ENCODE peak calls at places on chromosomes 13 and 19, in six cellular contexts. Q, H, T, F, B and A are unnamed samples.

GRCh38 chr13:32737111-32737571 is 150.9 kb downstream of the PDS5B start:
- DNase-seq in B (peak), F (no peak), H (no peak), Q (no peak), T (no peak), A (peak)

GRCh38 chr19:29831041-29831548 is 19.3 kb downstream of the CCNE1 start:
- DNase-seq in T (no peak), Q (no peak), F (no peak), H (peak), B (no peak), A (no peak)

GRCh38 chr13:84917252-84917878 is 881.9 kb downstream of the SLITRK6 start:
- DNase-seq in B (no peak), Q (peak), T (peak), F (no peak), H (no peak), A (no peak)

GRCh38 chr19:38394488-38394887 is 6.0 kb downstream of the SPRED3 start:
- DNase-seq in B (no peak), H (peak), Q (no peak), T (no peak), F (peak), A (no peak)

GRCh38 chr19:30227071-30227621 is 145.0 kb upstream of the ZNF536 start:
- DNase-seq in Q (no peak), F (peak), B (no peak), T (peak), H (no peak), A (no peak)

GRCh38 chr13:72383646-72384045 is 343.8 kb downstream of the MZT1 start:
- DNase-seq in B (no peak), H (no peak), F (no peak), T (no peak), Q (no peak), A (no peak)

GRCh38 chr13:48412881-48413351 is at the start of gene LPAR6:
- DNase-seq in Q (peak), H (peak), F (no peak), T (no peak), B (peak), A (no peak)

GRCh38 chr13:79060216-79060615 is 345.8 kb downstream of the RBM26 start:
- DNase-seq in Q (no peak), F (no peak), B (no peak), H (no peak), T (no peak), A (no peak)

GRCh38 chr19:27828781-27829275 is 1384.1 kb downstream of the UQCRFS1 start:
- DNase-seq in B (peak), F (no peak), H (no peak), Q (no peak), T (no peak), A (no peak)

GRCh38 chr13:113901231-113901630 is 37.4 kb upstream of the GAS6 start:
- DNase-seq in B (no peak), F (no peak), T (no peak), Q (no peak), H (peak), A (no peak)

GRCh38 chr19:13692096-13692495 is 72.2 kb upstream of the MRI1 start:
- DNase-seq in T (peak), F (no peak), H (no peak), Q (no peak), B (no peak), A (no peak)

GRCh38 chr13:60384911-60385310 is 12.1 kb upstream of the TDRD3 start:
- DNase-seq in B (no peak), F (no peak), Q (no peak), H (no peak), T (no peak), A (no peak)

GRCh38 chr19:46404039-46404883 is 9.1 kb downstream of the CCDC8 start:
- DNase-seq in Q (no peak), T (no peak), H (no peak), F (peak), B (no peak), A (no peak)

GRCh38 chr13:53672005-53672404 is 643.4 kb downstream of the OLFM4 start:
- DNase-seq in B (no peak), Q (no peak), T (no peak), F (no peak), H (no peak), A (no peak)

GRCh38 chr19:48470281-48470680 is 1.1 kb downstream of the CYTH2 start:
- DNase-seq in B (no peak), H (no peak), Q (no peak), T (no peak), F (no peak), A (no peak)

GRCh38 chr13:102132896-102133295 is 269.0 kb downstream of the FGF14 start:
- DNase-seq in F (no peak), T (no peak), H (no peak), B (no peak), Q (no peak), A (no peak)

GRCh38 chr13:44088409-44088808 is 208.7 kb downstream of the LACC1 start:
- DNase-seq in H (no peak), B (no peak), F (no peak), T (no peak), Q (no peak), A (no peak)

GRCh38 chr19:1411255-1412191 is 4.1 kb downstream of the DAZAP1 start:
- DNase-seq in H (peak), T (no peak), Q (no peak), B (no peak), F (no peak), A (no peak)

GRCh38 chr13:109720758-109721184 is 65.6 kb downstream of the IRS2 start:
- DNase-seq in B (no peak), Q (no peak), F (no peak), H (no peak), T (no peak), A (no peak)

GRCh38 chr19:13920940-13921744 is 15.1 kb downstream of the CC2D1A start:
- DNase-seq in T (peak), F (no peak), H (peak), Q (no peak), B (no peak), A (peak)

GRCh38 chr19:54481326-54481930 is 8.3 kb upstream of the CDC42EP5 start:
- DNase-seq in B (peak), H (peak), T (peak), Q (no peak), F (peak), A (no peak)

GRCh38 chr13:46855166-46855565 is 41.7 kb downstream of the HTR2A start:
- DNase-seq in H (no peak), B (no peak), T (no peak), Q (no peak), F (no peak), A (no peak)

GRCh38 chr13:75123428-75123827 is 358.5 kb downstream of the TBC1D4 start:
- DNase-seq in Q (no peak), F (no peak), B (no peak), H (no peak), T (no peak), A (no peak)